ENCODE peak calls at places on chromosomes 4 and X, in seven cellular contexts. One of them, this sample, is unnamed. For H3K4me1, the result is how much of the 10 kb centered on the place peaks cover.

GRCh38 chr4:75848891-75849290 is 53.4 kb downstream of the PPEF2 start:
- DNase-seq in H9: no peak
- DNase-seq in mesendoderm: no peak
- DNase-seq in IMR-90: peak
- DNase-seq in H1: no peak
- DNase-seq in mesenchymal stem cell: peak
- DNase-seq in trophoblast cell: peak
- DNase-seq in this sample: no peak

GRCh38 chr4:3634281-3635089 is 102.3 kb upstream of the LRPAP1 start:
- DNase-seq in H9: no peak
- DNase-seq in mesendoderm: no peak
- DNase-seq in IMR-90: no peak
- DNase-seq in H1: no peak
- DNase-seq in mesenchymal stem cell: no peak
- DNase-seq in trophoblast cell: no peak
- DNase-seq in this sample: no peak

GRCh38 chr4:113635739-113636437 is 125.7 kb downstream of the CAMK2D start:
- DNase-seq in H9: no peak
- DNase-seq in mesendoderm: no peak
- DNase-seq in IMR-90: peak
- DNase-seq in H1: no peak
- DNase-seq in mesenchymal stem cell: no peak
- DNase-seq in trophoblast cell: no peak
- DNase-seq in this sample: no peak

GRCh38 chr4:8913121-8913857 is 41.6 kb upstream of the HMX1 start:
- DNase-seq in H9: no peak
- DNase-seq in mesendoderm: no peak
- DNase-seq in IMR-90: no peak
- DNase-seq in H1: peak
- DNase-seq in mesenchymal stem cell: no peak
- DNase-seq in trophoblast cell: no peak
- DNase-seq in this sample: no peak

GRCh38 chrX:153734871-153735270 is 10.2 kb downstream of the ABCD1 start:
- DNase-seq in H9: no peak
- DNase-seq in mesendoderm: no peak
- DNase-seq in IMR-90: no peak
- DNase-seq in H1: no peak
- DNase-seq in mesenchymal stem cell: no peak
- DNase-seq in trophoblast cell: no peak
- DNase-seq in this sample: no peak

GRCh38 chrX:133376422-133376821 is 38.9 kb downstream of the GPC4 start:
- DNase-seq in H9: no peak
- DNase-seq in mesendoderm: no peak
- DNase-seq in IMR-90: no peak
- DNase-seq in H1: no peak
- DNase-seq in mesenchymal stem cell: no peak
- DNase-seq in trophoblast cell: no peak
- DNase-seq in this sample: no peak

GRCh38 chr4:10960386-10960785 is 275.8 kb upstream of the CLNK start:
- DNase-seq in H9: no peak
- DNase-seq in mesendoderm: no peak
- DNase-seq in IMR-90: no peak
- DNase-seq in H1: no peak
- DNase-seq in mesenchymal stem cell: no peak
- DNase-seq in trophoblast cell: no peak
- DNase-seq in this sample: no peak

GRCh38 chr4:182683666-182684065 is 233.5 kb downstream of the DCTD start:
- DNase-seq in H9: no peak
- DNase-seq in mesendoderm: no peak
- DNase-seq in IMR-90: no peak
- DNase-seq in H1: no peak
- DNase-seq in mesenchymal stem cell: no peak
- DNase-seq in trophoblast cell: no peak
- DNase-seq in this sample: no peak

GRCh38 chrX:70313503-70313902 is 23.6 kb downstream of the KIF4A start:
- DNase-seq in H9: no peak
- DNase-seq in mesendoderm: no peak
- DNase-seq in IMR-90: peak
- DNase-seq in H1: no peak
- DNase-seq in mesenchymal stem cell: peak
- DNase-seq in trophoblast cell: no peak
- DNase-seq in this sample: no peak

GRCh38 chrX:43500996-43501694 is 155.0 kb upstream of the MAOA start:
- DNase-seq in H9: no peak
- DNase-seq in mesendoderm: no peak
- DNase-seq in IMR-90: no peak
- DNase-seq in H1: no peak
- DNase-seq in mesenchymal stem cell: no peak
- DNase-seq in trophoblast cell: peak
- DNase-seq in this sample: no peak

GRCh38 chrX:40010550-40011364 is 87.0 kb downstream of the BCOR start:
- DNase-seq in H9: peak
- DNase-seq in mesendoderm: peak
- DNase-seq in IMR-90: no peak
- DNase-seq in H1: peak
- DNase-seq in mesenchymal stem cell: peak
- DNase-seq in trophoblast cell: no peak
- DNase-seq in this sample: no peak

GRCh38 chrX:139126493-139126892 is 404.0 kb upstream of the F9 start:
- DNase-seq in H9: peak
- DNase-seq in mesendoderm: peak
- DNase-seq in IMR-90: no peak
- DNase-seq in H1: peak
- DNase-seq in mesenchymal stem cell: no peak
- DNase-seq in trophoblast cell: no peak
- DNase-seq in this sample: peak

GRCh38 chrX:115591420-115591819 is 30.4 kb downstream of the PLS3 start:
- DNase-seq in H9: no peak
- DNase-seq in mesendoderm: no peak
- DNase-seq in IMR-90: no peak
- DNase-seq in H1: no peak
- DNase-seq in mesenchymal stem cell: no peak
- DNase-seq in trophoblast cell: peak
- DNase-seq in this sample: no peak

GRCh38 chrX:115589419-115589818 is 28.4 kb downstream of the PLS3 start:
- DNase-seq in H9: no peak
- DNase-seq in mesendoderm: no peak
- DNase-seq in IMR-90: no peak
- DNase-seq in H1: no peak
- DNase-seq in mesenchymal stem cell: no peak
- DNase-seq in trophoblast cell: no peak
- DNase-seq in this sample: no peak

GRCh38 chrX:115592997-115593734 is 32.2 kb downstream of the PLS3 start:
- DNase-seq in H9: no peak
- DNase-seq in mesendoderm: peak
- DNase-seq in IMR-90: peak
- DNase-seq in H1: no peak
- DNase-seq in mesenchymal stem cell: peak
- DNase-seq in trophoblast cell: peak
- DNase-seq in this sample: no peak

GRCh38 chrX:115595049-115595448 is 34.1 kb downstream of the PLS3 start:
- DNase-seq in H9: no peak
- DNase-seq in mesendoderm: no peak
- DNase-seq in IMR-90: no peak
- DNase-seq in H1: no peak
- DNase-seq in mesenchymal stem cell: no peak
- DNase-seq in trophoblast cell: no peak
- DNase-seq in this sample: no peak

GRCh38 chrX:115591856-115592842 is 31.2 kb downstream of the PLS3 start:
- DNase-seq in H9: no peak
- DNase-seq in mesendoderm: no peak
- DNase-seq in IMR-90: no peak
- DNase-seq in H1: no peak
- DNase-seq in mesenchymal stem cell: no peak
- DNase-seq in trophoblast cell: no peak
- DNase-seq in this sample: no peak
- H3K4me1 ChIP-seq in H9: under half
- H3K4me1 ChIP-seq in mesendoderm: under half
- H3K4me1 ChIP-seq in IMR-90: under half
- H3K4me1 ChIP-seq in H1: under half
- H3K4me1 ChIP-seq in mesenchymal stem cell: under half
- H3K4me1 ChIP-seq in trophoblast cell: under half
- H3K4me1 ChIP-seq in this sample: under half

GRCh38 chr4:98662619-98663225 is 4.3 kb upstream of the TSPAN5 start:
- DNase-seq in H9: peak
- DNase-seq in mesendoderm: peak
- DNase-seq in IMR-90: peak
- DNase-seq in H1: peak
- DNase-seq in mesenchymal stem cell: no peak
- DNase-seq in trophoblast cell: no peak
- DNase-seq in this sample: no peak

GRCh38 chr4:98663226-98664006 is 5.0 kb upstream of the TSPAN5 start:
- DNase-seq in H9: no peak
- DNase-seq in mesendoderm: no peak
- DNase-seq in IMR-90: no peak
- DNase-seq in H1: no peak
- DNase-seq in mesenchymal stem cell: no peak
- DNase-seq in trophoblast cell: no peak
- DNase-seq in this sample: no peak

GRCh38 chr4:98662055-98662453 is 3.6 kb upstream of the TSPAN5 start:
- DNase-seq in H9: no peak
- DNase-seq in mesendoderm: no peak
- DNase-seq in IMR-90: no peak
- DNase-seq in H1: no peak
- DNase-seq in mesenchymal stem cell: no peak
- DNase-seq in trophoblast cell: no peak
- DNase-seq in this sample: no peak

GRCh38 chr4:98659741-98660507 is 1.5 kb upstream of the TSPAN5 start:
- DNase-seq in H9: no peak
- DNase-seq in mesendoderm: no peak
- DNase-seq in IMR-90: peak
- DNase-seq in H1: no peak
- DNase-seq in mesenchymal stem cell: peak
- DNase-seq in trophoblast cell: no peak
- DNase-seq in this sample: no peak

GRCh38 chr4:98661356-98662054 is 3.1 kb upstream of the TSPAN5 start:
- DNase-seq in H9: no peak
- DNase-seq in mesendoderm: peak
- DNase-seq in IMR-90: peak
- DNase-seq in H1: no peak
- DNase-seq in mesenchymal stem cell: peak
- DNase-seq in trophoblast cell: no peak
- DNase-seq in this sample: peak
- H3K4ac ChIP-seq in H9: no peak
- H3K4ac ChIP-seq in mesendoderm: no peak
- H3K4ac ChIP-seq in IMR-90: no peak
- H3K4ac ChIP-seq in H1: no peak
- H3K4ac ChIP-seq in mesenchymal stem cell: no peak
- H3K4ac ChIP-seq in trophoblast cell: no peak
- H3K4ac ChIP-seq in this sample: no peak

GRCh38 chrX:44914532-44915198 is 41.7 kb downstream of the KDM6A start:
- DNase-seq in H9: no peak
- DNase-seq in mesendoderm: no peak
- DNase-seq in IMR-90: peak
- DNase-seq in H1: no peak
- DNase-seq in mesenchymal stem cell: peak
- DNase-seq in trophoblast cell: no peak
- DNase-seq in this sample: no peak

GRCh38 chrX:44913656-44914531 is 40.9 kb downstream of the KDM6A start:
- DNase-seq in H9: no peak
- DNase-seq in mesendoderm: no peak
- DNase-seq in IMR-90: no peak
- DNase-seq in H1: no peak
- DNase-seq in mesenchymal stem cell: no peak
- DNase-seq in trophoblast cell: no peak
- DNase-seq in this sample: no peak

GRCh38 chrX:44918722-44919121 is 45.7 kb downstream of the KDM6A start:
- DNase-seq in H9: no peak
- DNase-seq in mesendoderm: no peak
- DNase-seq in IMR-90: no peak
- DNase-seq in H1: no peak
- DNase-seq in mesenchymal stem cell: no peak
- DNase-seq in trophoblast cell: no peak
- DNase-seq in this sample: no peak

GRCh38 chrX:44915361-44915868 is 42.4 kb downstream of the KDM6A start:
- DNase-seq in H9: no peak
- DNase-seq in mesendoderm: peak
- DNase-seq in IMR-90: peak
- DNase-seq in H1: no peak
- DNase-seq in mesenchymal stem cell: peak
- DNase-seq in trophoblast cell: no peak
- DNase-seq in this sample: no peak
- H3K4me1 ChIP-seq in H9: under half
- H3K4me1 ChIP-seq in mesendoderm: under half
- H3K4me1 ChIP-seq in IMR-90: under half
- H3K4me1 ChIP-seq in H1: under half
- H3K4me1 ChIP-seq in mesenchymal stem cell: under half
- H3K4me1 ChIP-seq in trophoblast cell: under half
- H3K4me1 ChIP-seq in this sample: under half

DNA sequence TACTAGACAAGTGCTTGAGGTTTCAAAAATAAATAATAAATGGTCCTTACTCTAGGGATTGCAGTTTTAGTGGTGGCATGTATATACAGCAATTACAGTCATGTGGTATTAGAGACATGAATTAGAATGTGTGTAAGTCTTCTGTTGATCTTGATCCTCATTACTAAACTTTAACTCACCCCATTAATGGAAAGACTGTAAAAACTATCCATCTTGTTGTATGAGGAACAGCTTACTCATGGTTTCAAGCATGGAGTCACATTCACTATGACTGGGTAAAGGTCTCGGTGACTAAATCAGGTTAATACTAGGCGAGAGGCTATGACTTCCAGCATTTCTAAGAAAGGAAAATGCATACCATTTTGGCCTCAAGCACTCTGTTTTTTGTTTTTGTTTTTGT is 107.0 kb upstream of the HPGD start:
- DNase-seq in H9: no peak
- DNase-seq in mesendoderm: no peak
- DNase-seq in IMR-90: no peak
- DNase-seq in H1: no peak
- DNase-seq in mesenchymal stem cell: peak
- DNase-seq in trophoblast cell: no peak
- DNase-seq in this sample: no peak
- H3K4ac ChIP-seq in H9: no peak
- H3K4ac ChIP-seq in mesendoderm: no peak
- H3K4ac ChIP-seq in IMR-90: no peak
- H3K4ac ChIP-seq in H1: no peak
- H3K4ac ChIP-seq in mesenchymal stem cell: no peak
- H3K4ac ChIP-seq in trophoblast cell: no peak
- H3K4ac ChIP-seq in this sample: no peak

This sample was measured in neuronal stem cell.